ENCODE peak calls at places on chromosomes 3 and 15, in six cellular contexts. E, O, Q, L, H and R are unnamed samples.

GRCh38 chr3:147311716-147312115 is 94.6 kb downstream of the ZIC4 start:
- DNase-seq in E (no peak), O (no peak), Q (no peak), L (no peak), H (no peak), R (no peak)

GRCh38 chr3:55812403-55813013 is 325.4 kb upstream of the WNT5A start:
- DNase-seq in E (no peak), O (no peak), Q (no peak), L (no peak), H (no peak), R (no peak)

GRCh38 chr3:164918915-164919314 is 159.4 kb downstream of the SI start:
- DNase-seq in E (no peak), O (no peak), Q (no peak), L (no peak), H (no peak), R (no peak)

GRCh38 chr3:133377396-133377795 is 22.5 kb upstream of the BFSP2 start:
- DNase-seq in E (no peak), O (no peak), Q (peak; percentile 28), L (no peak), H (no peak), R (no peak)

GRCh38 chr3:182983811-182984210 is 3.5 kb upstream of the DCUN1D1 start:
- DNase-seq in E (no peak), O (no peak), Q (no peak), L (no peak), H (no peak), R (no peak)

GRCh38 chr3:19934098-19934566 is at the start of gene EFHB:
- DNase-seq in E (no peak), O (no peak), Q (peak; percentile 39), L (no peak), H (peak; percentile 63), R (no peak)

GRCh38 chr3:143652118-143652517 is 196.2 kb downstream of the SLC9A9 start:
- DNase-seq in E (no peak), O (no peak), Q (no peak), L (no peak), H (no peak), R (no peak)

GRCh38 chr3:24680214-24680967 is 185.7 kb upstream of the THRB start:
- DNase-seq in E (no peak), O (peak; percentile 78), Q (peak; percentile 29), L (peak; percentile 66), H (peak; percentile 55), R (peak; percentile 49)

GRCh38 chr3:52481819-52482521 is 13.2 kb upstream of the STAB1 start:
- DNase-seq in E (no peak), O (no peak), Q (no peak), L (no peak), H (no peak), R (no peak)

GRCh38 chr3:133437391-133438093 is 37.7 kb downstream of the BFSP2 start:
- DNase-seq in E (no peak), O (no peak), Q (no peak), L (no peak), H (no peak), R (no peak)

GRCh38 chr15:33882921-33883320 is 85.4 kb upstream of the CHRM5 start:
- DNase-seq in E (no peak), O (no peak), Q (no peak), L (no peak), H (no peak), R (no peak)

GRCh38 chr15:63191895-63192603 is 2.6 kb downstream of the RAB8B start:
- DNase-seq in E (no peak), O (no peak), Q (no peak), L (no peak), H (peak; percentile 19), R (no peak)

GRCh38 chr3:48347500-48347899 is 14.0 kb upstream of the SPINK8 start:
- DNase-seq in E (no peak), O (no peak), Q (no peak), L (no peak), H (no peak), R (no peak)

GRCh38 chr15:69712999-69713398 is 260.4 kb downstream of the RPLP1 start:
- DNase-seq in E (no peak), O (no peak), Q (peak; percentile 30), L (no peak), H (no peak), R (no peak)

GRCh38 chr3:146033950-146034349 is 127.0 kb downstream of the PLOD2 start:
- DNase-seq in E (no peak), O (no peak), Q (no peak), L (no peak), H (no peak), R (no peak)

GRCh38 chr15:101490922-101491738 is 1.6 kb upstream of the PCSK6 start:
- DNase-seq in E (peak; percentile 72), O (no peak), Q (no peak), L (no peak), H (no peak), R (no peak)

GRCh38 chr3:64832098-64832497 is 144.3 kb upstream of the ADAMTS9 start:
- DNase-seq in E (no peak), O (no peak), Q (no peak), L (no peak), H (no peak), R (no peak)

GRCh38 chr15:52496776-52497470 is 31.8 kb downstream of the MYO5A start:
- DNase-seq in E (no peak), O (no peak), Q (no peak), L (no peak), H (no peak), R (no peak)

GRCh38 chr15:60616147-60616546 is 137.2 kb upstream of the ICE2 start:
- DNase-seq in E (no peak), O (no peak), Q (no peak), L (no peak), H (no peak), R (no peak)

GRCh38 chr15:82306791-82307713 is 42.2 kb downstream of the GOLGA6L10 start:
- DNase-seq in E (peak; percentile 88), O (peak; percentile 26), Q (no peak), L (no peak), H (no peak), R (peak; percentile 29)

GRCh38 chr15:83312046-83312445 is 27.6 kb upstream of the BNC1 start:
- DNase-seq in E (no peak), O (no peak), Q (no peak), L (no peak), H (no peak), R (no peak)

GRCh38 chr3:38168151-38168987 is 3.0 kb downstream of the OXSR1 start:
- DNase-seq in E (no peak), O (no peak), Q (no peak), L (no peak), H (no peak), R (no peak)

GRCh38 chr15:52112203-52112750 is 298 bp downstream of the BCL2L10 start:
- DNase-seq in E (no peak), O (no peak), Q (no peak), L (peak; percentile 52), H (peak; percentile 37), R (peak; percentile 27)

GRCh38 chr3:159897331-159898075 is 91.1 kb upstream of the IL12A start:
- DNase-seq in E (no peak), O (no peak), Q (no peak), L (no peak), H (no peak), R (no peak)

GRCh38 chr15:66935688-66936087 is 129.7 kb upstream of the SMAD3 start:
- DNase-seq in E (no peak), O (peak; percentile 59), Q (no peak), L (no peak), H (no peak), R (no peak)

GRCh38 chr15:100873029-100873677 is 6.5 kb upstream of the ALDH1A3 start:
- DNase-seq in E (no peak), O (peak; percentile 85), Q (peak; percentile 70), L (peak; percentile 71), H (peak; percentile 78), R (no peak)

GRCh38 chr15:68620721-68621528 is 42.1 kb downstream of the CORO2B start:
- DNase-seq in E (no peak), O (peak; percentile 96), Q (no peak), L (peak; percentile 64), H (peak; percentile 67), R (no peak)
- TF ChIP-seq POLR2AphosphoS5 in E (peak; percentile 9), O (peak; percentile 63), Q (no peak), L (peak; percentile 40), H (peak; percentile 46), R (peak; percentile 62)

DNA sequence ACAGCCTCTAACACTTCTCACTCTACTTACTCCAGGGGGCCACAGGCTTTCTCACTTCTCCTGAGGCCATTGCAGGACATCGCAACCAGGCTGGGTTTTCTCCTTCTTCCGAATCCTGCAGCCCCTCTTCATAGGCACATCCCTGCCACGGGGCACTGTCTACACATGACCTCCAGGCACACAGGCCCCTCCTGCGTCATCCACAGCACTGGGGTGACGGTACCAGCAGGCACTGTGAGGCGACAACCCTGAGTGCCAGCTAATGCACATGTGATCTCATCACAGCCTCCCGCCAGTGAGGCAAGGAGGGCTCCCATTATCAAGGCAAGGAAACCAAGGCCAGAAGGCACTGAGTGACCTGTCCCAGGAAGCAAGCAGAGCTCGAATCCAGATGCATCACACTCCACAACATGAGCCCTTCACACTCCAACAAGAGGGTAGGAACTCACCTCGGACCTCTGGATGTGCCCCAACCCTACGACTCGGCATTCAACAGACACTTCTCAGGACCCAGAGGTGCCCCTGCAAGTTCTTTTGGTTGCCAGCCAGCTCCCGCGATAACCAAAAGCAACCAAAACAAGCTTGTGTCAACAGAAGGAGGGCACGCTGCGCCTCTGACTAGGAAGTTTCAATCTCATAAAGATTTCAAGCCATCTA is 16.7 kb downstream of the FAM174B start:
- DNase-seq in E (no peak), O (no peak), Q (no peak), L (peak; percentile 68), H (peak; percentile 19), R (peak; percentile 17)
- H3K4me1 ChIP-seq in E (peaks cover 24% of the 10 kb centered on the region), O (peaks cover 38% of the 10 kb centered on the region), Q (peaks cover 20% of the 10 kb centered on the region), L (peaks cover 69% of the 10 kb centered on the region), H (peaks cover 20% of the 10 kb centered on the region), R (peaks cover 20% of the 10 kb centered on the region)

GRCh38 chr3:150069633-150070032 is 98.9 kb upstream of the PFN2 start:
- DNase-seq in E (no peak), O (no peak), Q (no peak), L (no peak), H (no peak), R (no peak)

GRCh38 chr3:150068440-150069157 is 97.9 kb upstream of the PFN2 start:
- DNase-seq in E (no peak), O (no peak), Q (no peak), L (no peak), H (no peak), R (no peak)

GRCh38 chr3:150070271-150070670 is 99.6 kb upstream of the PFN2 start:
- DNase-seq in E (no peak), O (no peak), Q (no peak), L (no peak), H (no peak), R (no peak)

GRCh38 chr3:150067561-150067960 is 96.9 kb upstream of the PFN2 start:
- DNase-seq in E (no peak), O (no peak), Q (no peak), L (no peak), H (no peak), R (no peak)

DNA sequence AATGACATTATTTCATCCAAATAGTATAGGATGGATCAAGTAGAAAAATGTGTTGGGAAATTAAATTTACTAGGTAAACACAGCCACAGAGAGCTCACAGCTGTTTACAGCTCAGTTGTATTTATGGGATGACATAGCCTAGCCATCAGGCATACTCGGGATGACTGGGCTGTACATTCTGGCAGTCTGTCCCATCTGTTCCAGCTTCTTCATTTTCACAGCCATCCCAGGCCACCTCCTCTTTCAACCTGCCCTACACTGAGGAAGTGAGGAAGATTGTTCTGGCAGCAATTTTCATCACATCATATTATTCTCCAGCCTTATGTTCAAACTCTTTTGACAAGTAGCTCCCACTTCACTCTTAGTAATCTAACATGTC is 98.5 kb upstream of the PFN2 start:
- DNase-seq in E (no peak), O (no peak), Q (no peak), L (no peak), H (no peak), R (no peak)
- TF ChIP-seq POLR2AphosphoS5 in E (no peak), O (no peak), Q (no peak), L (no peak), H (no peak), R (no peak)

GRCh38 chr15:70715840-70716510 is 47.4 kb downstream of the UACA start:
- DNase-seq in E (no peak), O (no peak), Q (no peak), L (no peak), H (no peak), R (no peak)
- H3K4me1 ChIP-seq in E (peaks cover 67% of the 10 kb centered on the region), O (peaks cover 47% of the 10 kb centered on the region), Q (peaks cover 8% of the 10 kb centered on the region), L (peaks cover 76% of the 10 kb centered on the region), H (peaks cover 54% of the 10 kb centered on the region), R (peaks cover 32% of the 10 kb centered on the region)